ENCODE peak calls at places on chromosomes 5 and 9, in six cellular contexts. P is EH; K is left kidney; E is central memory CD4-positive, alpha-beta T cell; A is HFF-Myc; L is GM04504. T is an unnamed sample.
A peak's percentile ranks its signal among the peaks of the same experiment; 100 is the strongest.

GRCh38 chr5:138528744-138529469 is 14.1 kb downstream of the ETF1 start:
- DNase-seq in P (no peak), K (no peak), E (no peak), A (no peak), L (no peak), T (no peak)

GRCh38 chr5:105982526-105982925 is 1688.2 kb downstream of the EFNA5 start:
- DNase-seq in P (no peak), K (no peak), E (no peak), A (no peak), L (no peak), T (no peak)

GRCh38 chr5:82164957-82165698 is 113.0 kb downstream of the RPS23 start:
- DNase-seq in P (peak; percentile 62), K (peak; percentile 37), E (no peak), A (peak; percentile 47), L (no peak), T (peak; percentile 80)

GRCh38 chr5:56269216-56269927 is 36.2 kb upstream of the ANKRD55 start:
- DNase-seq in P (peak; percentile 74), K (peak; percentile 79), E (peak; percentile 14), A (no peak), L (no peak), T (peak; percentile 54)

GRCh38 chr5:169626779-169627178 is 10.3 kb upstream of the DOCK2 start:
- DNase-seq in P (peak; percentile 97), K (no peak), E (no peak), A (peak; percentile 72), L (peak; percentile 87), T (no peak)

GRCh38 chr5:168850683-168851082 is 271.5 kb upstream of the PANK3 start:
- DNase-seq in P (no peak), K (no peak), E (no peak), A (no peak), L (no peak), T (no peak)

GRCh38 chr9:121386442-121387175 is 16.6 kb upstream of the STOM start:
- DNase-seq in P (no peak), K (peak; percentile 55), E (no peak), A (no peak), L (no peak), T (no peak)

GRCh38 chr5:124783794-124784193 is 37.4 kb upstream of the ZNF608 start:
- DNase-seq in P (no peak), K (no peak), E (no peak), A (no peak), L (peak; percentile 35), T (no peak)

GRCh38 chr5:101429241-101429640 is 526.2 kb upstream of the ST8SIA4 start:
- DNase-seq in P (peak; percentile 49), K (no peak), E (no peak), A (no peak), L (peak; percentile 16), T (no peak)

GRCh38 chr5:35811108-35811741 is 45.5 kb upstream of the IL7R start:
- DNase-seq in P (peak; percentile 55), K (no peak), E (peak; percentile 90), A (no peak), L (no peak), T (no peak)

GRCh38 chr5:149345892-149346222 is 558 bp downstream of the GRPEL2 start:
- DNase-seq in P (peak; percentile 59), K (peak; percentile 37), E (peak; percentile 12), A (no peak), L (no peak), T (peak; percentile 17)

GRCh38 chr9:137982132-137982666 is 104.6 kb downstream of the CACNA1B start:
- DNase-seq in P (no peak), K (peak; percentile 26), E (no peak), A (no peak), L (no peak), T (no peak)

GRCh38 chr5:164059471-164059870 is 554.1 kb downstream of the MAT2B start:
- DNase-seq in P (no peak), K (no peak), E (no peak), A (no peak), L (no peak), T (no peak)

GRCh38 chr5:65142511-65143011 is 339.2 kb downstream of the ADAMTS6 start:
- DNase-seq in P (peak; percentile 96), K (peak; percentile 32), E (no peak), A (no peak), L (peak; percentile 75), T (peak; percentile 65)

GRCh38 chr9:16551692-16552091 is 318.8 kb downstream of the BNC2 start:
- DNase-seq in P (no peak), K (no peak), E (no peak), A (no peak), L (no peak), T (no peak)

GRCh38 chr5:36417221-36417620 is 115.5 kb upstream of the RANBP3L start:
- DNase-seq in P (no peak), K (no peak), E (no peak), A (no peak), L (no peak), T (no peak)

GRCh38 chr5:132263548-132264261 is 6.2 kb downstream of the PDLIM4 start:
- DNase-seq in P (peak; percentile 93), K (no peak), E (no peak), A (peak; percentile 72), L (peak; percentile 88), T (no peak)

GRCh38 chr5:69271376-69271775 is 36.7 kb downstream of the CDK7 start:
- DNase-seq in P (peak; percentile 78), K (no peak), E (no peak), A (no peak), L (peak; percentile 22), T (peak; percentile 34)

GRCh38 chr9:111231801-111232580 is 98.0 kb downstream of the OR2K2 start:
- DNase-seq in P (no peak), K (no peak), E (no peak), A (no peak), L (no peak), T (no peak)

GRCh38 chr9:13083366-13083765 is 196.1 kb downstream of the MPDZ start:
- DNase-seq in P (no peak), K (no peak), E (no peak), A (no peak), L (no peak), T (no peak)

GRCh38 chr9:125674981-125675973 is 31.7 kb downstream of the MAPKAP1 start:
- DNase-seq in P (peak; percentile 90), K (no peak), E (no peak), A (peak; percentile 56), L (no peak), T (peak; percentile 59)